ENCODE peak calls at places on chromosome 1, in four cellular contexts. One of them, this sample, is unnamed.

GRCh38 chr1:246114369-246114768 is 392.7 kb downstream of the SMYD3 start:
- DNase-seq in HCT116: no peak
- DNase-seq in Panc1: no peak
- DNase-seq in K562: no peak
- DNase-seq in this sample: no peak

GRCh38 chr1:145719230-145720079 is at the start of gene CD160:
- DNase-seq in Panc1: no peak
- DNase-seq in K562: no peak
- DNase-seq in HCT116: no peak
- DNase-seq in this sample: no peak

GRCh38 chr1:19007491-19008441 is 51.3 kb upstream of the IFFO2 start:
- DNase-seq in Panc1: no peak
- DNase-seq in HCT116: no peak
- DNase-seq in K562: peak; percentile 22
- DNase-seq in this sample: peak; percentile 82

GRCh38 chr1:24964811-24965570 is 34.9 kb upstream of the RUNX3 start:
- DNase-seq in K562: no peak
- DNase-seq in HCT116: no peak
- DNase-seq in Panc1: no peak
- DNase-seq in this sample: no peak

GRCh38 chr1:169928438-169929209 is 34.9 kb upstream of the SCYL3 start:
- DNase-seq in HCT116: peak; percentile 43
- DNase-seq in Panc1: peak; percentile 24
- DNase-seq in K562: peak; percentile 60
- DNase-seq in this sample: peak; percentile 33

GRCh38 chr1:56663846-56664245 is 18.7 kb downstream of the PRKAA2 start:
- DNase-seq in K562: no peak
- DNase-seq in Panc1: no peak
- DNase-seq in HCT116: no peak
- DNase-seq in this sample: no peak

GRCh38 chr1:51998007-51998406 is 7.5 kb upstream of the RAB3B start:
- DNase-seq in HCT116: no peak
- DNase-seq in K562: no peak
- DNase-seq in Panc1: no peak
- DNase-seq in this sample: no peak

GRCh38 chr1:230548997-230549396 is 93.3 kb upstream of the COG2 start:
- DNase-seq in K562: no peak
- DNase-seq in Panc1: no peak
- DNase-seq in HCT116: no peak
- DNase-seq in this sample: no peak

GRCh38 chr1:199685369-199685768 is 342.1 kb upstream of the NR5A2 start:
- DNase-seq in HCT116: peak; percentile 74
- DNase-seq in K562: no peak
- DNase-seq in Panc1: peak; percentile 32
- DNase-seq in this sample: peak; percentile 7

GRCh38 chr1:227948493-227949260 is 945 bp upstream of the WNT9A start:
- DNase-seq in HCT116: no peak
- DNase-seq in Panc1: no peak
- DNase-seq in K562: no peak
- DNase-seq in this sample: no peak

GRCh38 chr1:53295746-53296722 is 31.8 kb downstream of the LRP8 start:
- DNase-seq in Panc1: no peak
- DNase-seq in HCT116: no peak
- DNase-seq in K562: no peak
- DNase-seq in this sample: no peak
- TF ChIP-seq TCF7L2 in Panc1: no peak
- TF ChIP-seq TCF7L2 in HCT116: no peak
- TF ChIP-seq TCF7L2 in K562: no peak
- TF ChIP-seq TCF7L2 in this sample: no peak

GRCh38 chr1:74427676-74428075 is 84.7 kb downstream of the LRRC53 start:
- DNase-seq in HCT116: no peak
- DNase-seq in K562: no peak
- DNase-seq in Panc1: no peak
- DNase-seq in this sample: no peak

GRCh38 chr1:74425669-74426068 is 86.7 kb downstream of the LRRC53 start:
- DNase-seq in Panc1: no peak
- DNase-seq in HCT116: no peak
- DNase-seq in K562: no peak
- DNase-seq in this sample: no peak

GRCh38 chr1:74423476-74423875 is 88.9 kb downstream of the LRRC53 start:
- DNase-seq in Panc1: no peak
- DNase-seq in K562: no peak
- DNase-seq in HCT116: no peak
- DNase-seq in this sample: no peak

GRCh38 chr1:74422379-74423155 is 89.8 kb downstream of the LRRC53 start:
- DNase-seq in K562: no peak
- DNase-seq in HCT116: no peak
- DNase-seq in Panc1: no peak
- DNase-seq in this sample: no peak

DNA sequence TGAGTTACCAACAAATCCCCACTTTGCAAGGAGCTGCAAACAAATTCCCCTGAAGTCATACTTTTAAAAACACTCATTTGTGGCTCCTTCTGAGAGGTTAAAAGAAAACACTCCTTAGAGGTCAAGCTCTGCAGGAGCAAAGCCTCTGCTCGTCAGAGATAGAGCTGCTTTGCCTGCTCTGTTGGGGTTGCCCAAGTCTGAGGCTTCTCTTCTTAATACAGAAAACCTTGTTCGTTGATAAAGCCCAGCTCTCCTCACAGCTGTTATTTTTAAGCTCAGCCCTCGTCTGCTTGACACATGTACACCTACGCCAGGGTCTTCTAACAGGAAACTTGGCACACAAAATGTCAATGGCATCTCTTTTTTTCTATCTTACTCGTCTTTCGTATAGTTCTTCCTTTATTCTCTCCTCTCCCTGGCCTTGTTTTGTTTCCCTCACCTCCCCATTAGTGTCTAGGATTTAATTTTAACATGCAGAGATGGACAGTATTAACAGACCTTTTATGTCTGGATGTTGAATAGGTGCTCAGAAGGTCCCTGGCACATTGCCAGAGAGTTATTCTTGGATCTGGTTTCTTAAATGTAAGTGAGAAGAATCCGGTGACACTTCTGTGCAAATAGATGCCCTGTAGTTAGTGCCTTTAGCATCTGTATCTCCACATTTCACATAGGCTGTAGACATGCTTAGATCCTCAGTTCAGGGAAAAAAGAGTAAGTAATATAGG is 86.0 kb downstream of the LRRC53 start:
- DNase-seq in K562: peak; percentile 0
- DNase-seq in HCT116: no peak
- DNase-seq in Panc1: no peak
- DNase-seq in this sample: no peak
- TF ChIP-seq TCF7L2 in K562: no peak
- TF ChIP-seq TCF7L2 in HCT116: no peak
- TF ChIP-seq TCF7L2 in Panc1: no peak
- TF ChIP-seq TCF7L2 in this sample: no peak

DNA sequence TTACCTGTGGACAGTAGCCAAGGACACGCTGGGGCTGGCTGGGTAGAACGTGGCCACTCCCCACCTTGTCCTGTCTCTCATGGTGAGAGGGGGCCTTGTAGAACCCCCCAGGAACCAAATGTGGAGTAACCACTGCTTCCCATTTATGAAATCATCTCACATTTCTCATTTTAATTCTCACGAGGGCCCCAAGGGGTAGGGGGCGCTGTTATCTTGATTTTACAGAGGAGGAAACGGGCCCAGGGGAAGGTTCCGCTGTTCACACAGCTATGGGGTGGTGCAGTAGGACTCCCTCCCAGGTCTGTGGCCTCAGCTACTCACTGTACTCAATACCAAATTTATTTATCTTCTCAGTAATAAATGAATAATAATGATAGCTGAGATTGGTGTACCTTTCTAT is 5.5 kb downstream of the SMPDL3B start:
- DNase-seq in Panc1: no peak
- DNase-seq in K562: peak; percentile 74
- DNase-seq in HCT116: no peak
- DNase-seq in this sample: peak; percentile 43
- TF ChIP-seq TCF7L2 in Panc1: no peak
- TF ChIP-seq TCF7L2 in K562: no peak
- TF ChIP-seq TCF7L2 in HCT116: no peak
- TF ChIP-seq TCF7L2 in this sample: no peak

DNA sequence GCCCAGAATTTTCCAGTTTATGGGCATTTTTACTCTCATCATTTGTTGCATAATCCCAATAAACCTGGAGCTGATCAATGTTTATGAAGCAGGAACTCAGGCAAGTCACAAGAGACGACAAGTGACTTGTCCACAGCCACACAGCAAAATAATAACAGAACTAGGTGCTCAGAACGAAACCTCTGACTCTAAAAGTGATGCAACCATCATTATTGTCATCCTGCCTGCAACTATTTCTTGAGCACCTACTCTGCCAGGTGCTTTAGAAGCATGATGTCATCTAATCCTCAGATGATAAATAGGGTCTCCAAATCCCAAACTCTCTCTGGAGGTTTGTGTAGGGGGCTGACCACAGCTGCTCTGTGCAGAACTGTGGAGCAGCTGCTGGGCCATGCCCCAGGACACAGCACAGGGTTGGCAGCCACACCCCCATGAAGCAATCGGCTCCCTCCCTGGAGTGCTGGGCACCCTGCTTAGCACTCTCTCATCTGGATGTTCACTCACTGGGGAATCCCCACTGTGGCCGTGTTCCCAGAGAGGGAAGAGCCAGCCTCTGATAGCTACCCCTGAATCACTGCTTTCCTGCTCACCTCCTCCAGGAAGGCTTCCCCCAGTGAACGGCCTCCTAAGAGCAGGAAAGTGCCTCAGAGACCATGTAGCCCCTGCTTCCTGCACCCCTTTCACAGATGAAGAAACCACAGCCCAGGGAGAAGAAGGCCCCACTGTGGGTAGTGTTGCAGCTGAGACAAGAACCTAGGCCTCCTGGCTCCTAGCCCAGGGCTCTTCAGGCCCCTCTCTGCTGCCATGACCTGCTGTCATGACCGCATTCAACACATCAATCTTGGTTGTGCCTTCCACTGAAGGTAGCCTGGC is 2.1 kb downstream of the TTC22 start:
- DNase-seq in K562: no peak
- DNase-seq in HCT116: no peak
- DNase-seq in Panc1: no peak
- DNase-seq in this sample: no peak
- TF ChIP-seq TCF7L2 in K562: no peak
- TF ChIP-seq TCF7L2 in HCT116: no peak
- TF ChIP-seq TCF7L2 in Panc1: no peak
- TF ChIP-seq TCF7L2 in this sample: no peak

GRCh38 chr1:87512431-87512830 is 183.8 kb downstream of the LMO4 start:
- DNase-seq in Panc1: no peak
- DNase-seq in K562: no peak
- DNase-seq in HCT116: no peak
- DNase-seq in this sample: no peak

GRCh38 chr1:87511449-87511848 is 182.8 kb downstream of the LMO4 start:
- DNase-seq in Panc1: no peak
- DNase-seq in K562: no peak
- DNase-seq in HCT116: no peak
- DNase-seq in this sample: no peak

GRCh38 chr1:87513270-87513669 is 184.6 kb downstream of the LMO4 start:
- DNase-seq in Panc1: no peak
- DNase-seq in HCT116: no peak
- DNase-seq in K562: no peak
- DNase-seq in this sample: no peak

GRCh38 chr1:87508247-87508646 is 179.6 kb downstream of the LMO4 start:
- DNase-seq in HCT116: no peak
- DNase-seq in Panc1: no peak
- DNase-seq in K562: no peak
- DNase-seq in this sample: no peak

DNA sequence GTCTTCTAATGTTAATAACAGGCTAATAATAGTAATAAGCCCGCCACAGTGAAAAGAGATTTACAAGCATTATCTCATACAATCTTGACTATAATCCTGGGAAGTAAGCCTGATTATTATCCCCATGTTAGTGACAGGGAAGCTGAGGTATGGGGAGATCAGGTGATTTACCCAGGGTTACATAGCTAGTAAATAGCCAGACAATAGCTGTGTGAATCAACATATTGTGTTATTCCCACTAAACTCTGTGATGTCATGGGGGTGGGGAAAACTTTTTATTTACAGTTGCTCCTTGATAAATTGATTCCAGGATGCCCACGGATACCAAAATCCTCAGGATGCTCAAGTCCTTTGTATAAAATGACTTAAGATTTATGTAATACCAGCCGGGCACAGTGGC is 181.9 kb downstream of the LMO4 start:
- DNase-seq in Panc1: no peak
- DNase-seq in HCT116: no peak
- DNase-seq in K562: no peak
- DNase-seq in this sample: no peak
- TF ChIP-seq TCF7L2 in Panc1: no peak
- TF ChIP-seq TCF7L2 in HCT116: no peak
- TF ChIP-seq TCF7L2 in K562: no peak
- TF ChIP-seq TCF7L2 in this sample: no peak

DNA sequence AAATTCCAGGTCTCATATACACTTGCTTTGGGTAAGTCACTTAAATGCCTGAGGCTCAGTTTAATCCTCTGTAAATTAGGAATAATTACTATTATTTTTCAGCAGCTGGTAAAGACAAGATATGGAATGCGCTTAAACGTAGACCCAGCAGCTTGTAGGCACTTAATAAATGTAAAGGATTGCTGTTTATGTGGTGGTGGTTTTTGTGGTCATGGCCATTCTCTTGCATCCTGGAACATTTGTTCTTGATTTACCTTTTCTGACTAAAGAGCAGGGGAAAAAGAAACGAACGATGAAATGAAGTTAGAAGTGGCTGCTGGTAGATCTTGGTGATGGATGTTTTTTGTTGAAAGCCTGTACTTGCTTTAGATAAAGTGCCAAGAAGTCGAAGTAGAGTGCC is 195.0 kb upstream of the FOXD3 start:
- DNase-seq in K562: no peak
- DNase-seq in HCT116: no peak
- DNase-seq in Panc1: no peak
- DNase-seq in this sample: no peak
- TF ChIP-seq TCF7L2 in K562: no peak
- TF ChIP-seq TCF7L2 in HCT116: no peak
- TF ChIP-seq TCF7L2 in Panc1: no peak
- TF ChIP-seq TCF7L2 in this sample: no peak

This sample was measured in HepG2.